ENCODE peak calls at places on chromosomes 12 and 14, in four cellular contexts. P is WTC11, U is HepG2, L is A549. C is an unnamed sample.

GRCh38 chr12:80187660-80188090 is 88.3 kb downstream of the OTOGL start:
- DNase-seq in U (no peak), L (no peak), P (no peak), C (no peak)

GRCh38 chr14:63891148-63891964 is 38.6 kb downstream of the SYNE2 start:
- DNase-seq in L (no peak), U (no peak), P (no peak), C (no peak)

GRCh38 chr14:96255501-96256366 is at the start of gene BDKRB1:
- DNase-seq in U (no peak), P (no peak), L (no peak), C (no peak)

GRCh38 chr14:31097081-31097480 is 70.9 kb upstream of the STRN3 start:
- DNase-seq in U (no peak), P (no peak), L (no peak), C (no peak)

GRCh38 chr14:90454041-90455000 is 57.5 kb downstream of the CALM1 start:
- DNase-seq in L (peak; percentile 67), U (peak; percentile 33), P (peak; percentile 96), C (peak; percentile 76)

GRCh38 chr12:18502422-18502821 is 235.4 kb downstream of the PLCZ1 start:
- DNase-seq in P (no peak), L (no peak), U (peak; percentile 1), C (no peak)

GRCh38 chr12:132222096-132222807 is 78.0 kb downstream of the NOC4L start:
- DNase-seq in U (peak; percentile 28), P (no peak), L (peak; percentile 52), C (no peak)

GRCh38 chr12:113070117-113070906 is 13.8 kb downstream of the DTX1 start:
- DNase-seq in U (no peak), L (no peak), P (no peak), C (no peak)

GRCh38 chr12:89181271-89181920 is 170.9 kb downstream of the DUSP6 start:
- DNase-seq in U (no peak), L (peak; percentile 12), P (no peak), C (peak; percentile 11)

GRCh38 chr12:96658075-96658474 is 168.7 kb downstream of the CFAP54 start:
- DNase-seq in P (no peak), L (no peak), U (no peak), C (no peak)

GRCh38 chr12:94875525-94875924 is 128.0 kb downstream of the NDUFA12 start:
- DNase-seq in P (peak; percentile 21), L (peak; percentile 49), U (peak; percentile 21), C (peak; percentile 21)

GRCh38 chr12:129002447-129002846 is 149.2 kb downstream of the GLT1D1 start:
- DNase-seq in P (no peak), U (no peak), L (no peak), C (no peak)

GRCh38 chr14:37650356-37651037 is 55.1 kb downstream of the TTC6 start:
- DNase-seq in P (no peak), L (no peak), U (peak; percentile 82), C (no peak)

GRCh38 chr14:23530360-23531055 is 21.1 kb downstream of the ZFHX2 start:
- DNase-seq in L (no peak), P (no peak), U (no peak), C (no peak)

GRCh38 chr14:92551066-92551841 is 37.7 kb downstream of the RIN3 start:
- DNase-seq in U (no peak), L (no peak), P (no peak), C (no peak)

GRCh38 chr12:93793983-93794382 is 116.8 kb downstream of the CRADD start:
- DNase-seq in P (no peak), L (no peak), U (no peak), C (no peak)

GRCh38 chr14:104870368-104871144 is 5.5 kb downstream of the CEP170B start:
- DNase-seq in P (peak; percentile 70), U (peak; percentile 21), L (peak; percentile 45), C (peak; percentile 37)

GRCh38 chr12:24378548-24379011 is 429.1 kb upstream of the SOX5 start:
- DNase-seq in P (no peak), U (no peak), L (no peak), C (no peak)

GRCh38 chr14:36952702-36953101 is 219.7 kb downstream of the SLC25A21 start:
- DNase-seq in U (no peak), P (no peak), L (peak; percentile 24), C (no peak)

GRCh38 chr14:34460841-34461240 is 1.2 kb downstream of the SPTSSA start:
- DNase-seq in U (peak; percentile 73), P (no peak), L (no peak), C (no peak)

GRCh38 chr12:15608406-15608805 is 180.8 kb downstream of the EPS8 start:
- DNase-seq in U (no peak), P (no peak), L (no peak), C (no peak)

GRCh38 chr12:82756303-82756702 is 69.6 kb downstream of the TMTC2 start:
- DNase-seq in L (no peak), U (no peak), P (no peak), C (no peak)

GRCh38 chr14:24398943-24399801 is at the start of gene NYNRIN:
- DNase-seq in L (no peak), U (no peak), P (peak; percentile 70), C (peak; percentile 85)

GRCh38 chr12:93025145-93026103 is 96.3 kb upstream of the EEA1 start:
- DNase-seq in L (peak; percentile 13), P (no peak), U (no peak), C (peak; percentile 28)

GRCh38 chr12:118326971-118327370 is 45.7 kb downstream of the TAOK3 start:
- DNase-seq in U (no peak), P (no peak), L (no peak), C (no peak)

GRCh38 chr14:59130472-59130871 is 58.0 kb upstream of the DAAM1 start:
- DNase-seq in L (no peak), U (no peak), P (no peak), C (no peak)

GRCh38 chr14:104750658-104751057 is 2.3 kb upstream of the SIVA1 start:
- DNase-seq in P (no peak), U (peak; percentile 34), L (no peak), C (no peak)

GRCh38 chr14:52692248-52692962 is 3.0 kb downstream of the ERO1A start:
- DNase-seq in L (no peak), U (no peak), P (no peak), C (no peak)

GRCh38 chr14:65926504-65926903 is 514.0 kb downstream of the FUT8 start:
- DNase-seq in P (peak; percentile 60), L (no peak), U (no peak), C (no peak)

GRCh38 chr14:65928995-65929394 is 516.5 kb downstream of the FUT8 start:
- DNase-seq in U (no peak), P (no peak), L (no peak), C (no peak)

GRCh38 chr14:65926935-65927700 is 514.6 kb downstream of the FUT8 start:
- DNase-seq in U (no peak), L (no peak), P (no peak), C (no peak)

GRCh38 chr14:65933400-65934068 is 521.0 kb downstream of the FUT8 start:
- DNase-seq in L (no peak), P (no peak), U (no peak), C (no peak)

GRCh38 chr14:65927871-65928270 is 515.3 kb downstream of the FUT8 start:
- DNase-seq in U (no peak), P (peak; percentile 24), L (no peak), C (peak; percentile 1)
- TF ChIP-seq NR3C1 in U (no peak), P (no peak), L (no peak), C (no peak)

GRCh38 chr14:40599726-40600125 is 1007.0 kb upstream of the LRFN5 start:
- DNase-seq in P (no peak), U (no peak), L (no peak), C (no peak)
- TF ChIP-seq NR3C1 in P (no peak), U (no peak), L (no peak), C (no peak)

DNA sequence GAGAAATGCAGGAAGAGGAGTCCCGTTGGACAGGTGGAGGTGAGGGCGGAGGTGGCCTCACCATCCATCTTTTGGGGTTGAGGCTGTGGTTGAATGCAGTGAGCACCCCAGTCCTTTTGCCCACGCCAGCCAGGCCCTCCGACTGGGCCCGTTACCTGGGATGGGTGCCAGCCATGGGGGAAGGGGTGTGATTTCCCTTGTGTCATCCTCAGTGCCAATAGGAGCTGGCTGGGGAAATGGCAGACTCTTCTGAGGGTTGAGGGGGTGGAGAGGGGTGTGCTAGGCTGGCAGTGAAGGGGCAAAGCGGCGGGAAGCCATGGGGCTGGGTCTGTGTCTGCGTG is 9.6 kb downstream of the KCNH3 start:
- DNase-seq in L (no peak), P (no peak), U (no peak), C (no peak)
- TF ChIP-seq NR3C1 in L (no peak), P (no peak), U (no peak), C (no peak)

DNA sequence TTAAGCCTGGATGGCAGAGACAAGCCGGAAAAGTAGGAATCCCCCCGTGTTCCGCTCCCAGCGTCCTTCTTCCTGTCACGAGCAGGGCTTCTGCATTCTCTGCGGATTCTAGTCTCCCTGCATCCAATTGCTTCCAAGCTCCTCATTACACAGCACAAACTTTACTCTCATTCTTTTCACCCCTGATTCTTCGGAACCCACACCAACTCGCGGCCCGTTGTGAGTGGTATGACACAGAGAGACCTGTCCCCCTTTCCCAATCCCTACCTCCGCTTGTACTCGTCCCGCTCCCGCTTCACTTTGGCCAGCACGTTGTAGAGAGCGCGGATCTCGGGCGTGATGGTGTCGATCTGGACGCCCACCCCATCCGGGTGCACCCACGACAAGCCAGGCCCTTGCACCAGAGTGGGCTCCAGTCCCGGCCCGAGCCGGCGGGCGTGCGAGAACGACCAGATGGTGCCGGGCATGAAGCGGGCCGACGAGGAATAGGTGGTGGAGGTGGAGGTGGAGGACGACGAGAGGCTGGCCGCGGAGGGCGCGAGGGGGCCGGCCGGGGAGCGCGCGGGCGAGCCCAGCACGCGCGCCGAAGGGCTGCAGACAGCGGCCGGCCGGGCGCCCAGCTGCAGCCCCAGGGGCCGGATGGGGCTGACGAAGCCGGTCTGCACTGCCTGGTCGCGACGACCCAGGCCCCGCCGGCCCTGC is 701 bp downstream of the IFFO1 start:
- DNase-seq in U (no peak), L (no peak), P (no peak), C (no peak)
- TF ChIP-seq NR3C1 in U (no peak), L (no peak), P (no peak), C (no peak)

DNA sequence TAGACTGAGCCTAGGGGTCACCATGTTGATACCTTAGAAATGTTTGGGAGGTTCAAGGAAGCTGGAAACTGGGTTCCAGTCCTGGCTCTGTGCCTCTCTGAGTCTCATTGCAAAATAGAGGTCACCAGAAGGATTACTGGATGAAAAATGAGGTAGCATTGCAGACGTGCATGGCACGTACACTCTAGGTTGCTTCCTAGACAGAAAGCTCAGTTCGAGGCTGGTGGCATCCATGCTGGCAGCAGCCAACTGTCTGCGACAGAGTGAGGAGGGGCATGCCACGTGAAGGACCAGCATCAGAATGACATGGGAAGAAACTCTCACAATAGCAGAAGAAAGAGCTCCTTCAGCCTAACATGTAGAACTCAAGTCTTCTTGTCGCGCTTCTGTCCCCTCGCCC is 4.6 kb upstream of the CYP46A1 start:
- DNase-seq in P (no peak), L (no peak), U (no peak), C (no peak)
- TF ChIP-seq NR3C1 in P (no peak), L (no peak), U (no peak), C (no peak)

GRCh38 chr14:99508896-99509629 is 27.9 kb downstream of the CCNK start:
- DNase-seq in P (no peak), L (no peak), U (no peak), C (no peak)
- TF ChIP-seq NR3C1 in P (no peak), L (no peak), U (no peak), C (no peak)

C was measured in K562.